ENCODE peak calls at places on chromosomes 12 and 14, in eight cellular contexts. D is omental fat pad, J is hepatic stellate cell, K is GM13976, E is fibroblast of pulmonary artery, Z is mucosa of gallbladder, R is B cell, V is RWPE1. W is an unnamed sample.

GRCh38 chr12:131229426-131230339 is 276.0 kb downstream of the ADGRD1 start:
- DNase-seq in E (no peak), K (no peak), V (no peak), J (no peak), D (no peak), R (no peak), Z (peak), W (no peak)

GRCh38 chr14:65803886-65804285 is 391.4 kb downstream of the FUT8 start:
- DNase-seq in V (no peak), E (no peak), K (no peak), J (no peak), Z (no peak), D (no peak), R (no peak), W (no peak)

GRCh38 chr12:105852958-105853357 is 285.8 kb downstream of the NUAK1 start:
- DNase-seq in D (no peak), J (no peak), Z (no peak), V (no peak), R (no peak), K (no peak), E (peak), W (no peak)

GRCh38 chr12:55789171-55789570 is 28.4 kb downstream of the SARNP start:
- DNase-seq in J (no peak), K (no peak), D (no peak), V (no peak), R (no peak), Z (no peak), E (no peak), W (no peak)

GRCh38 chr12:130164216-130164542 is 1.9 kb downstream of the FZD10 start:
- DNase-seq in R (no peak), E (no peak), D (no peak), J (no peak), V (no peak), Z (no peak), K (no peak), W (no peak)

GRCh38 chr12:6061661-6062060 is 62.8 kb downstream of the VWF start:
- DNase-seq in E (peak), K (no peak), Z (no peak), R (no peak), D (no peak), V (no peak), J (no peak), W (no peak)

GRCh38 chr14:68293404-68293803 is 473.8 kb downstream of the RAD51B start:
- DNase-seq in R (peak), E (no peak), J (no peak), V (no peak), Z (no peak), K (no peak), D (no peak), W (no peak)

GRCh38 chr12:89244536-89244935 is 107.8 kb downstream of the DUSP6 start:
- DNase-seq in K (no peak), V (no peak), R (peak), J (no peak), E (peak), Z (no peak), D (no peak), W (no peak)

GRCh38 chr14:54877015-54877702 is 25.5 kb downstream of the GCH1 start:
- DNase-seq in K (no peak), J (no peak), E (peak), V (no peak), Z (no peak), R (no peak), D (no peak), W (no peak)

GRCh38 chr12:122013792-122014590 is 7.7 kb upstream of the BCL7A start:
- DNase-seq in E (no peak), K (no peak), V (no peak), J (no peak), Z (no peak), R (no peak), D (no peak), W (no peak)

GRCh38 chr12:12365931-12366431 is 9.1 kb downstream of the BORCS5 start:
- DNase-seq in K (no peak), Z (no peak), E (peak), R (no peak), D (no peak), J (no peak), V (no peak), W (no peak)

GRCh38 chr12:125685885-125686284 is 620.6 kb downstream of the AACS start:
- DNase-seq in V (no peak), Z (no peak), J (no peak), E (no peak), R (no peak), D (no peak), K (no peak), W (no peak)

GRCh38 chr14:71338153-71338552 is 430.9 kb downstream of the PCNX1 start:
- DNase-seq in Z (no peak), K (no peak), V (no peak), D (no peak), J (no peak), R (no peak), E (no peak), W (no peak)

GRCh38 chr12:113515082-113515856 is 43.6 kb upstream of the LHX5 start:
- DNase-seq in J (no peak), E (no peak), R (no peak), D (no peak), K (no peak), Z (no peak), V (no peak), W (no peak)

GRCh38 chr12:12954361-12954760 is 2.4 kb upstream of the GPRC5D start:
- DNase-seq in K (no peak), E (peak), D (no peak), V (no peak), J (peak), R (no peak), Z (no peak), W (no peak)

W was measured in GM19239.